ENCODE peak calls at places on chromosomes 1 and 21, in nine cellular contexts. A is NCI-H446 treated with DMSO at 0.1 percent for 48 hours; L is NCI-H1105; U is choroid plexus epithelial cell; I is immature natural killer cell; M is Calu3; H is stimulated activated CD8-positive, alpha-beta memory T cell treated with anti-CD3 and anti-CD28 coated beads, Interleukin-7, amount 100 ng/mL, for 1 hour; K is upper lobe of left lung; Z is stimulated activated naive CD8-positive, alpha-beta T cell treated with anti-CD3 and anti-CD28 coated beads, Interleukin-15, Interleukin-2, amounts not matched to agents 100 U/mL and 50 U/mL, for 24 hours. Y is an unnamed sample.

GRCh38 chr1:53080769-53081168 is 18.8 kb downstream of the PODN start:
- DNase-seq in H (no peak), K (no peak), M (no peak), A (no peak), L (no peak), U (no peak), I (no peak), Z (no peak), Y (no peak)

GRCh38 chr1:234072793-234073192 is 168.3 kb downstream of the SLC35F3 start:
- DNase-seq in A (no peak), I (no peak), H (no peak), L (no peak), Z (no peak), M (no peak), K (no peak), U (no peak), Y (no peak)

GRCh38 chr1:151286619-151287340 is 4.7 kb downstream of the ZNF687 start:
- DNase-seq in K (no peak), U (no peak), H (no peak), M (no peak), L (no peak), Z (no peak), I (no peak), A (no peak), Y (no peak)

GRCh38 chr1:40971962-40972361 is 7.5 kb upstream of the CTPS1 start:
- DNase-seq in U (no peak), M (no peak), I (no peak), K (no peak), L (no peak), A (no peak), Z (no peak), H (no peak), Y (no peak)

GRCh38 chr1:39115271-39116110 is 89.0 kb upstream of the MACF1 start:
- DNase-seq in A (no peak), K (no peak), U (peak), Z (no peak), M (no peak), H (no peak), L (no peak), I (no peak), Y (no peak)

GRCh38 chr21:28699591-28700259 is 293.0 kb downstream of the LTN1 start:
- DNase-seq in M (no peak), A (no peak), K (no peak), U (no peak), I (no peak), L (no peak), Z (no peak), H (no peak), Y (peak)

GRCh38 chr1:19737413-19737812 is 62.3 kb downstream of the TMCO4 start:
- DNase-seq in H (no peak), Z (no peak), K (no peak), I (no peak), A (no peak), L (no peak), M (peak), U (peak), Y (no peak)

GRCh38 chr1:28056129-28056925 is 32.1 kb downstream of the EYA3 start:
- DNase-seq in H (no peak), L (no peak), K (peak), A (no peak), M (no peak), Z (peak), U (no peak), I (peak), Y (no peak)

GRCh38 chr1:247385283-247385682 is 30.7 kb upstream of the NLRP3 start:
- DNase-seq in I (no peak), Z (no peak), A (no peak), U (no peak), K (no peak), L (no peak), M (no peak), H (no peak), Y (no peak)